ENCODE peak calls at places on chromosome 15, in four cellular contexts. C, S, Q and Y are unnamed samples.

GRCh38 chr15:61828008-61828407 is 232.2 kb downstream of the VPS13C start:
- DNase-seq in C (no peak), S (peak), Q (no peak), Y (no peak)

GRCh38 chr15:37019479-37020433 is 80.6 kb downstream of the MEIS2 start:
- DNase-seq in C (no peak), S (no peak), Q (no peak), Y (no peak)

GRCh38 chr15:35925634-35926380 is 379.8 kb upstream of the DPH6 start:
- DNase-seq in C (no peak), S (no peak), Q (no peak), Y (peak)

GRCh38 chr15:22949074-22949547 is 31.1 kb downstream of the CYFIP1 start:
- DNase-seq in C (peak), S (peak), Q (no peak), Y (no peak)

GRCh38 chr15:97968380-97968779 is 7.9 kb downstream of the ARRDC4 start:
- DNase-seq in C (no peak), S (no peak), Q (no peak), Y (no peak)

GRCh38 chr15:55515991-55516776 is 8.2 kb upstream of the DNAAF4 start:
- DNase-seq in C (no peak), S (no peak), Q (no peak), Y (no peak)

GRCh38 chr15:85886345-85886935 is 91.7 kb upstream of the KLHL25 start:
- DNase-seq in C (no peak), S (no peak), Q (no peak), Y (no peak)

GRCh38 chr15:56794150-56794922 is 61.0 kb upstream of the ZNF280D start:
- DNase-seq in C (no peak), S (no peak), Q (no peak), Y (no peak)

GRCh38 chr15:62570405-62570783 is 405.3 kb upstream of the C2CD4B start:
- DNase-seq in C (no peak), S (no peak), Q (no peak), Y (no peak)

GRCh38 chr15:97995192-97995591 is 34.7 kb downstream of the ARRDC4 start:
- DNase-seq in C (no peak), S (no peak), Q (no peak), Y (no peak)

GRCh38 chr15:77493324-77493907 is 72.7 kb downstream of the HMG20A start:
- DNase-seq in C (no peak), S (no peak), Q (no peak), Y (no peak)

GRCh38 chr15:30885814-30886213 is 17.9 kb upstream of the FAN1 start:
- DNase-seq in C (no peak), S (no peak), Q (no peak), Y (no peak)

GRCh38 chr15:50415752-50416404 is 8.3 kb upstream of the USP8 start:
- DNase-seq in C (no peak), S (no peak), Q (no peak), Y (peak)
- TF ChIP-seq EGR1 in C (no peak), S (no peak), Q (no peak), Y (no peak)

GRCh38 chr15:34808016-34808415 is 12.7 kb upstream of the ACTC1 start:
- DNase-seq in C (no peak), S (no peak), Q (no peak), Y (no peak)
- TF ChIP-seq EGR1 in C (no peak), S (no peak), Q (no peak), Y (no peak)

DNA sequence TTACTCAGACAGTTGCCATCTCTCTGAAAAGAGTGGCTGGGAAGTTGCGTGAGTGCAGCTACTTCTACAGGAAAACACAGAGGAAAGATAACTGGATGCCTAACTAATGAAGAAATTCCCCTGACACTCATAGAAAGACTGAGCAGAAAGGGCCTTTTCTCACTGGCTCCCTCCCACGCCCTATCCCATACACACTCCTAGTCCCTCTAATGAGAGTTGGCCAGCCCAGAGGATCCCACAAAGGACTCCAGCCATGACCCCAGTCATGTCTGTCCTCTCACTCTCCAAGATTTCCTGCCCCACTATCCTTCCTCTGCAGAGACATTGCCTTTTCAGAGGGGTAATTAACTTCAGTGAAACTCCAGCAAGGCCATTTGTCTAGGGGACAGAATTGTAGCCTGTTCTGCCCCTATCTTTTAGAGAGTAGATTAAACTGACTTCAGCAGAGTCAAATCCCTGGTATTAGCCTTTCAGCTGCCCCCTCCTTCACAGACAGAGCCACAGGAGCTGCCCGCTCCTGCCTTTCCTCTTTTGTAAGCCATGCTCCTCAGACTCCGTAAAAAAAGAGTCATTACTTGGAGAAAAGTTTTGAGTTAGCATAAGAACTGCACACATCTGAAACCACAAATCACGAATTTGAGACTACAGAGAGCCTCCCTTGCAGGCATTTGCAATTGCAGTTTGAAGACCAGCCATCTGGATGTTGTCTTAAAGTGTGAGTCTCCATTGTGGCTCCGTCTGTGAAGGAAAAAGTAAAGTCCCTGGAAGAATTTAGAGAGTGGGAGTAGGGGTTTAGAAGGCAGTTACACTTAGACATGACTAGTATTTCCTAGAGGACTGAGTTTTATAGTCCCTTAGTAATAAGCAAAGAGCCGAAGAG is 129.1 kb upstream of the SEMA6D start:
- DNase-seq in C (no peak), S (no peak), Q (no peak), Y (no peak)
- TF ChIP-seq EGR1 in C (no peak), S (no peak), Q (no peak), Y (no peak)

GRCh38 chr15:52438047-52438446 is 90.6 kb downstream of the MYO5A start:
- DNase-seq in C (no peak), S (no peak), Q (peak), Y (no peak)
- TF ChIP-seq EGR1 in C (no peak), S (no peak), Q (no peak), Y (no peak)

GRCh38 chr15:90807074-90807646 is 61.2 kb upstream of the FURIN start:
- DNase-seq in C (no peak), S (no peak), Q (no peak), Y (no peak)

GRCh38 chr15:90809536-90809935 is 58.9 kb upstream of the FURIN start:
- DNase-seq in C (no peak), S (no peak), Q (no peak), Y (no peak)

GRCh38 chr15:90807687-90808086 is 60.7 kb upstream of the FURIN start:
- DNase-seq in C (no peak), S (no peak), Q (no peak), Y (no peak)

GRCh38 chr15:90810354-90810753 is 58.0 kb upstream of the FURIN start:
- DNase-seq in C (no peak), S (no peak), Q (no peak), Y (no peak)

DNA sequence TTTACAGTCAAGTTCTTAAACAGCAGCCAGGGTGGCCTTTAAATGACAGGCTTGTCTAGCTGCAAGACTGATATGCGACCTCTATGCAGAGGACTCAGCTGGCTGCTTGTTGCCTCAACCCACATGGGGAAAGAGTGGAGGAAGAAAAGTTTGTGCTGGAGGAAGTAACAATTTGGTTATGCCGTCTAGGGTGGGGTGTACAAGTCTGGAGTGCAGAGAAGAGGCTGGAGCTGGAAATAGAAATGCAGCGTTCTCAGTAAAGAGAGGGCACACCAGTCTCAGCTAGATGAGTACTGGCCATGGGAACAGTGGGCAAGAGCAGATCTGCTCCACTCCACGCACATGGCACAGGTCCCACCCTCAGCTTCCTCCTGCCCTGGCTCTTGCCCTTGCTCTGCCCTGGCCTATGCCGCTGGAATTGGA is 59.9 kb upstream of the FURIN start:
- DNase-seq in C (no peak), S (no peak), Q (no peak), Y (no peak)
- TF ChIP-seq EGR1 in C (no peak), S (no peak), Q (no peak), Y (no peak)

GRCh38 chr15:50145451-50145872 is 26.4 kb upstream of the ATP8B4 start:
- DNase-seq in C (no peak), S (peak), Q (peak), Y (peak)

GRCh38 chr15:50146661-50147060 is 27.6 kb upstream of the ATP8B4 start:
- DNase-seq in C (no peak), S (no peak), Q (no peak), Y (no peak)

GRCh38 chr15:50141856-50142255 is 22.8 kb upstream of the ATP8B4 start:
- DNase-seq in C (no peak), S (no peak), Q (no peak), Y (no peak)

GRCh38 chr15:50143255-50143860 is 24.3 kb upstream of the ATP8B4 start:
- DNase-seq in C (no peak), S (no peak), Q (no peak), Y (no peak)

DNA sequence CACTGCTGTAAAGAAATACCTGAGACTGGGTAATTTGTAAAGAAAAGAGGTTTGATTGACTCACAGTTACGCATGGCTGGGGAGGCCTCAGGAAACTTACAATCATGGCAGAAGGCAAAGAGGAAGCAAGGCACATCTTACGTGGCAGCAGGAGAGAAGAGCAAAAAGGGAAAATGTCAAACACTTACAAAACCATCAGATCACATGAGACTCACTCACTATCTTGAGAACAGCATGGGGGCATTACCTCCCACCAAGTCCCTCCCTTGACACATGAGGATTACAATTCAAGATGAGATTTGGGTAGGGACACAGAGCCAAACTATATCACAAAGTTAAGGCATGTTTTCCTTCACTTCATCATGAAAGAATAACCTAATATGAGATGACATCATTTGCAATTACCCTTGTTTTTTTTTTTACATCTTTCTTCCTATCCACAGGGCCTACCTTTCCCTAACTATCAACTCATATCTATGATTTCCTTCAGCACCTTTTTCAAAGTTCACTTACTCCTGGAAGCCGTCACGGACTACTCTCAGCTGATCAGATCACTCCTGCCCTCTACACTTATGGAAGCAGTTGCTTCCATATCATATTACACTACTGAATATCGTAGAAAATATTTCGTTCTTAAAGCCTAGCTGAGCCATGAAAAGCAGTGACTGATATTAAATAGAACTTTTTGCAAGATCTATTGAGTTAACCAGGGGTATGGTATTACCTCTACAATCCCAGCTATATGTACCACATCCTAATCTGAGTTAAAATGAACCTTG is 25.5 kb upstream of the ATP8B4 start:
- DNase-seq in C (no peak), S (no peak), Q (no peak), Y (no peak)
- TF ChIP-seq EGR1 in C (no peak), S (no peak), Q (no peak), Y (no peak)

GRCh38 chr15:41492597-41493204 is 973 bp upstream of the ITPKA start:
- DNase-seq in C (no peak), S (peak), Q (no peak), Y (no peak)

GRCh38 chr15:41493902-41494189 is 172 bp downstream of the ITPKA start:
- DNase-seq in C (no peak), S (no peak), Q (no peak), Y (no peak)

GRCh38 chr15:41491889-41492288 is 1.8 kb upstream of the ITPKA start:
- DNase-seq in C (no peak), S (no peak), Q (no peak), Y (no peak)

GRCh38 chr15:41494190-41494921 is 682 bp downstream of the ITPKA start:
- DNase-seq in C (peak), S (peak), Q (no peak), Y (no peak)

GRCh38 chr15:41493205-41493901 is at the start of gene ITPKA:
- DNase-seq in C (peak), S (peak), Q (peak), Y (no peak)
- TF ChIP-seq EGR1 in C (peak), S (peak), Q (no peak), Y (peak)